ENCODE peak calls at places on chromosomes 16 and 17, in six cellular contexts. One of them, this sample, is unnamed.

GRCh38 chr17:28643979-28644781 is 778 bp downstream of the BLTP2 start:
- DNase-seq in neuronal stem cell: peak; percentile 26
- DNase-seq in H1: peak; percentile 60
- DNase-seq in mesendoderm: peak; percentile 72
- DNase-seq in IMR-90: peak; percentile 55
- DNase-seq in H9: peak; percentile 68
- DNase-seq in this sample: peak; percentile 77

GRCh38 chr16:58678716-58679115 is 5.9 kb downstream of the SLC38A7 start:
- DNase-seq in mesendoderm: no peak
- DNase-seq in H1: no peak
- DNase-seq in IMR-90: no peak
- DNase-seq in H9: no peak
- DNase-seq in neuronal stem cell: no peak
- DNase-seq in this sample: no peak

GRCh38 chr17:12591336-12591735 is 74.4 kb upstream of the MYOCD start:
- DNase-seq in mesendoderm: peak; percentile 30
- DNase-seq in H1: no peak
- DNase-seq in neuronal stem cell: no peak
- DNase-seq in H9: peak; percentile 41
- DNase-seq in IMR-90: peak; percentile 76
- DNase-seq in this sample: peak; percentile 40

GRCh38 chr17:45243750-45244149 is 18.1 kb downstream of the SPATA32 start:
- DNase-seq in H9: no peak
- DNase-seq in neuronal stem cell: no peak
- DNase-seq in H1: no peak
- DNase-seq in mesendoderm: no peak
- DNase-seq in IMR-90: no peak
- DNase-seq in this sample: no peak

GRCh38 chr16:35744716-35745115 is 2285.3 kb downstream of the TP53TG3F start:
- DNase-seq in IMR-90: no peak
- DNase-seq in H1: no peak
- DNase-seq in mesendoderm: no peak
- DNase-seq in H9: no peak
- DNase-seq in neuronal stem cell: no peak
- DNase-seq in this sample: no peak

GRCh38 chr17:50443492-50444051 is 17.6 kb downstream of the ACSF2 start:
- DNase-seq in neuronal stem cell: no peak
- DNase-seq in H9: no peak
- DNase-seq in IMR-90: peak; percentile 19
- DNase-seq in mesendoderm: peak; percentile 33
- DNase-seq in H1: no peak
- DNase-seq in this sample: no peak

GRCh38 chr16:4852221-4852872 is 5.1 kb downstream of the UBN1 start:
- DNase-seq in H1: no peak
- DNase-seq in IMR-90: peak; percentile 16
- DNase-seq in mesendoderm: no peak
- DNase-seq in neuronal stem cell: no peak
- DNase-seq in H9: no peak
- DNase-seq in this sample: peak; percentile 30

GRCh38 chr17:63538693-63539595 is 11.3 kb upstream of the DCAF7 start:
- DNase-seq in neuronal stem cell: no peak
- DNase-seq in IMR-90: no peak
- DNase-seq in mesendoderm: no peak
- DNase-seq in H9: no peak
- DNase-seq in H1: no peak
- DNase-seq in this sample: no peak

GRCh38 chr17:44266402-44267164 is 1.4 kb downstream of the SLC4A1 start:
- DNase-seq in mesendoderm: no peak
- DNase-seq in IMR-90: no peak
- DNase-seq in H9: no peak
- DNase-seq in neuronal stem cell: no peak
- DNase-seq in H1: no peak
- DNase-seq in this sample: no peak

GRCh38 chr16:695355-696089 is 5.3 kb upstream of the WDR24 start:
- DNase-seq in H1: peak; percentile 77
- DNase-seq in H9: peak; percentile 62
- DNase-seq in mesendoderm: no peak
- DNase-seq in neuronal stem cell: no peak
- DNase-seq in IMR-90: no peak
- DNase-seq in this sample: no peak

GRCh38 chr16:13018026-13018425 is 116.6 kb downstream of the SHISA9 start:
- DNase-seq in IMR-90: no peak
- DNase-seq in neuronal stem cell: no peak
- DNase-seq in H1: no peak
- DNase-seq in H9: peak; percentile 38
- DNase-seq in mesendoderm: peak; percentile 17
- DNase-seq in this sample: no peak

GRCh38 chr17:10613775-10614513 is 43.2 kb downstream of the MYH3 start:
- DNase-seq in H9: no peak
- DNase-seq in mesendoderm: no peak
- DNase-seq in IMR-90: peak; percentile 13
- DNase-seq in neuronal stem cell: no peak
- DNase-seq in H1: no peak
- DNase-seq in this sample: no peak

GRCh38 chr17:31250229-31250628 is 46.8 kb downstream of the OMG start:
- DNase-seq in H1: no peak
- DNase-seq in neuronal stem cell: no peak
- DNase-seq in mesendoderm: no peak
- DNase-seq in H9: no peak
- DNase-seq in IMR-90: no peak
- DNase-seq in this sample: no peak

GRCh38 chr17:7029659-7030058 is 6.2 kb upstream of the SLC16A13 start:
- DNase-seq in H1: no peak
- DNase-seq in mesendoderm: no peak
- DNase-seq in H9: no peak
- DNase-seq in IMR-90: no peak
- DNase-seq in neuronal stem cell: no peak
- DNase-seq in this sample: no peak

GRCh38 chr16:87392823-87393679 is 915 bp downstream of the MAP1LC3B start:
- DNase-seq in H1: peak; percentile 80
- DNase-seq in neuronal stem cell: peak; percentile 21
- DNase-seq in H9: peak; percentile 50
- DNase-seq in mesendoderm: peak; percentile 69
- DNase-seq in IMR-90: peak; percentile 47
- DNase-seq in this sample: peak; percentile 57

GRCh38 chr17:67642488-67642887 is 75.2 kb upstream of the NOL11 start:
- DNase-seq in IMR-90: no peak
- DNase-seq in neuronal stem cell: no peak
- DNase-seq in H1: no peak
- DNase-seq in H9: no peak
- DNase-seq in mesendoderm: no peak
- DNase-seq in this sample: no peak

GRCh38 chr16:1194665-1195392 is 30.2 kb downstream of the TPSG1 start:
- DNase-seq in H1: peak; percentile 83
- DNase-seq in IMR-90: no peak
- DNase-seq in mesendoderm: no peak
- DNase-seq in neuronal stem cell: no peak
- DNase-seq in H9: peak; percentile 50
- DNase-seq in this sample: no peak

GRCh38 chr17:6714315-6714874 is 1.2 kb upstream of the SLC13A5 start:
- DNase-seq in H1: no peak
- DNase-seq in H9: no peak
- DNase-seq in neuronal stem cell: no peak
- DNase-seq in IMR-90: no peak
- DNase-seq in mesendoderm: no peak
- DNase-seq in this sample: no peak

GRCh38 chr16:85557976-85558589 is 55.0 kb upstream of the GSE1 start:
- DNase-seq in H9: no peak
- DNase-seq in mesendoderm: peak; percentile 59
- DNase-seq in IMR-90: no peak
- DNase-seq in H1: peak; percentile 58
- DNase-seq in neuronal stem cell: no peak
- DNase-seq in this sample: peak; percentile 62

GRCh38 chr17:72538921-72539352 is 418.1 kb downstream of the SOX9 start:
- DNase-seq in IMR-90: no peak
- DNase-seq in neuronal stem cell: no peak
- DNase-seq in H9: peak; percentile 74
- DNase-seq in H1: peak; percentile 70
- DNase-seq in mesendoderm: no peak
- DNase-seq in this sample: no peak

DNA sequence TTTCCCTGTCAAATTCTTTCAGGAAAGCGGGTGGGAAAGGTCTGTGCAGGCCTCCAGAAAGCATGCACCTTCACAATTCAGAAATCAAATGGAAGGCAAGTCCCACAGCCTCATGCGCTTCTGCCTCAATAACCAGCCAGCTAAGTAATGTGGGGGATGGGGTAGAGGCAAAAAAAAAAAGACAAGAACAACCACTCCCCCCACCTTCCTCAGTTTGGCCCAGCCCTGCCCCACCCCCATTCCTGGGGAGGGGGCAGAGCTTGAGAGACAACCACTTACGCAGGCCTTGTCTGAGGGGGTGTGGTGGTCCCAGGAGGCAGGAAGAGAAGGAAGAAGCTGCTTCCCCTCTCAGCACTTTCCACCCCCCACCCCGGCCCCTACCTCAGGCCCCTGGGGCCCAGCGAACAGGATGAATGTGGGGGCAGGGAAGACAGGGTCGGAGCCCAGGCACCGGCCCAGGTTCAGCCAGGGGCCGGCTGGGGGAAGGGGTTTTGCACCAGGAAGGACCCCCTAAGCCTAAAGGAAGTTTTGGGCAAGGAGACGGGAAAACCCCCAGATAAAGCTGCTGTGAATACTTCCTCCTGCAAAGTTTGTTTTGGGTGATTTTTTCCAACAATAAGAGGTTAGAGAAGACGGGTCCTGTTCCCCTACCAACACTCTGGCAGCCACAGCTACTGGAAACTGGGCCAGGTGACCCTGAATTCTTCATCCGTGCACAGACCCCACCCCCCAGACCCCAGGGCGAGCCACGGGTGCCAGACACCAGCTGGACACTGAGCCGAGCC is 1.2 kb downstream of the JUP start:
- DNase-seq in neuronal stem cell: peak; percentile 90
- DNase-seq in mesendoderm: peak; percentile 99
- DNase-seq in H9: peak; percentile 97
- DNase-seq in IMR-90: no peak
- DNase-seq in H1: peak; percentile 80
- DNase-seq in this sample: peak; percentile 54
- H2BK15ac ChIP-seq in neuronal stem cell: peak overlapping the region; percentile 93
- H2BK15ac ChIP-seq in mesendoderm: peak overlapping the region; percentile 20
- H2BK15ac ChIP-seq in H9: no peak overlapping the region
- H2BK15ac ChIP-seq in IMR-90: peak overlapping the region; percentile 47
- H2BK15ac ChIP-seq in H1: peak overlapping the region; percentile 29
- H2BK15ac ChIP-seq in this sample: peak overlapping the region; percentile 91

GRCh38 chr16:50373780-50374179 is 5.0 kb upstream of the BRD7 start:
- DNase-seq in neuronal stem cell: no peak
- DNase-seq in H9: no peak
- DNase-seq in IMR-90: no peak
- DNase-seq in H1: no peak
- DNase-seq in mesendoderm: no peak
- DNase-seq in this sample: no peak
- H2BK15ac ChIP-seq in neuronal stem cell: no peak overlapping the region
- H2BK15ac ChIP-seq in H9: no peak overlapping the region
- H2BK15ac ChIP-seq in IMR-90: no peak overlapping the region
- H2BK15ac ChIP-seq in H1: peak overlapping the region; percentile 92
- H2BK15ac ChIP-seq in mesendoderm: no peak overlapping the region
- H2BK15ac ChIP-seq in this sample: no peak overlapping the region

GRCh38 chr17:49120166-49120565 is 12.4 kb upstream of the B4GALNT2 start:
- DNase-seq in H9: no peak
- DNase-seq in mesendoderm: no peak
- DNase-seq in IMR-90: no peak
- DNase-seq in neuronal stem cell: no peak
- DNase-seq in H1: no peak
- DNase-seq in this sample: no peak

GRCh38 chr17:49123061-49123460 is 9.5 kb upstream of the B4GALNT2 start:
- DNase-seq in IMR-90: no peak
- DNase-seq in neuronal stem cell: no peak
- DNase-seq in mesendoderm: no peak
- DNase-seq in H9: no peak
- DNase-seq in H1: no peak
- DNase-seq in this sample: no peak

GRCh38 chr17:49117581-49118230 is 14.9 kb upstream of the B4GALNT2 start:
- DNase-seq in H1: no peak
- DNase-seq in H9: no peak
- DNase-seq in neuronal stem cell: no peak
- DNase-seq in IMR-90: no peak
- DNase-seq in mesendoderm: no peak
- DNase-seq in this sample: no peak

GRCh38 chr17:49125449-49125848 is 7.1 kb upstream of the B4GALNT2 start:
- DNase-seq in H1: no peak
- DNase-seq in mesendoderm: no peak
- DNase-seq in IMR-90: no peak
- DNase-seq in H9: no peak
- DNase-seq in neuronal stem cell: no peak
- DNase-seq in this sample: no peak

GRCh38 chr17:49121696-49122292 is 10.8 kb upstream of the B4GALNT2 start:
- DNase-seq in H9: no peak
- DNase-seq in IMR-90: no peak
- DNase-seq in mesendoderm: no peak
- DNase-seq in neuronal stem cell: no peak
- DNase-seq in H1: no peak
- DNase-seq in this sample: no peak
- H2BK15ac ChIP-seq in H9: no peak overlapping the region
- H2BK15ac ChIP-seq in IMR-90: no peak overlapping the region
- H2BK15ac ChIP-seq in mesendoderm: no peak overlapping the region
- H2BK15ac ChIP-seq in neuronal stem cell: no peak overlapping the region
- H2BK15ac ChIP-seq in H1: no peak overlapping the region
- H2BK15ac ChIP-seq in this sample: no peak overlapping the region

GRCh38 chr16:89722392-89723278 is 1.3 kb downstream of the ZNF276 start:
- DNase-seq in IMR-90: peak; percentile 16
- DNase-seq in H9: no peak
- DNase-seq in H1: peak; percentile 62
- DNase-seq in mesendoderm: peak; percentile 28
- DNase-seq in neuronal stem cell: no peak
- DNase-seq in this sample: no peak

GRCh38 chr16:89720859-89721643 is at the start of the genes VPS9D1 and ZNF276:
- DNase-seq in mesendoderm: peak; percentile 86
- DNase-seq in H9: peak; percentile 79
- DNase-seq in neuronal stem cell: peak; percentile 81
- DNase-seq in IMR-90: peak; percentile 69
- DNase-seq in H1: peak; percentile 89
- DNase-seq in this sample: peak; percentile 84

GRCh38 chr16:89717310-89718197 is 3.1 kb downstream of the VPS9D1 start:
- DNase-seq in H1: no peak
- DNase-seq in mesendoderm: no peak
- DNase-seq in neuronal stem cell: no peak
- DNase-seq in H9: no peak
- DNase-seq in IMR-90: no peak
- DNase-seq in this sample: no peak

GRCh38 chr16:89721644-89722391 is 481 bp downstream of the ZNF276 start:
- DNase-seq in mesendoderm: peak; percentile 49
- DNase-seq in neuronal stem cell: no peak
- DNase-seq in H1: no peak
- DNase-seq in IMR-90: peak; percentile 34
- DNase-seq in H9: no peak
- DNase-seq in this sample: peak; percentile 64

DNA sequence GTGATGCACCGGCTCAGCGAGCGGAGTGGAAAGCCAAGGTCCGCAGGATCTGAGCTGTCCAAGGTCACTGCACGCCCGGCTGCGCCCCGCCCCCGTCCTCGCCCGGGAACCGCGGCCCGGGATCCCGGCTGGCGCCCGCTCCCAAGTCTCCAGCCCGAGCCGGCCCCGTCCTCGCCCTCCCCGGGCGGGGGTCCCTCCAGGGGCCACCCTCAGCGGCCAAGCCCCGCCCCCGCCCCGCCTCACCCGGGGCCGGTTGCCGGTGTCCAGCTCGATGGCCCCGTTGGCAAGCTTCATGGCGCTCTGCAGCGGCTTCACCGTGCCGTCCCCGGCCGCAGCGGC is 209 bp downstream of the VPS9D1 start:
- DNase-seq in IMR-90: no peak
- DNase-seq in neuronal stem cell: peak; percentile 63
- DNase-seq in H9: peak; percentile 67
- DNase-seq in mesendoderm: peak; percentile 52
- DNase-seq in H1: peak; percentile 85
- DNase-seq in this sample: peak; percentile 58
- H2BK15ac ChIP-seq in IMR-90: no peak overlapping the region
- H2BK15ac ChIP-seq in neuronal stem cell: peak overlapping the region; percentile 67
- H2BK15ac ChIP-seq in H9: no peak overlapping the region
- H2BK15ac ChIP-seq in mesendoderm: no peak overlapping the region
- H2BK15ac ChIP-seq in H1: no peak overlapping the region
- H2BK15ac ChIP-seq in this sample: peak overlapping the region; percentile 78